ENCODE peak calls at places on chromosomes 1 and 21, in four cellular contexts. One of them, this sample, is unnamed.

GRCh38 chr1:152182431-152182830 is 23.4 kb upstream of the RPTN start:
- DNase-seq in lower leg skin: no peak
- DNase-seq in ovary: no peak
- DNase-seq in adrenal gland: no peak
- DNase-seq in this sample: no peak

GRCh38 chr1:66752671-66753371 is 562 bp downstream of the DYNLT5 start:
- DNase-seq in lower leg skin: no peak
- DNase-seq in adrenal gland: no peak
- DNase-seq in ovary: no peak
- DNase-seq in this sample: no peak

GRCh38 chr1:44484155-44484688 is 79.2 kb downstream of the RNF220 start:
- DNase-seq in lower leg skin: no peak
- DNase-seq in adrenal gland: no peak
- DNase-seq in ovary: no peak
- DNase-seq in this sample: no peak

GRCh38 chr1:17573518-17574041 is 34.1 kb downstream of the ARHGEF10L start:
- DNase-seq in lower leg skin: no peak
- DNase-seq in ovary: no peak
- DNase-seq in adrenal gland: no peak
- DNase-seq in this sample: no peak

GRCh38 chr1:25688390-25689119 is 72.0 kb downstream of the MAN1C1 start:
- DNase-seq in adrenal gland: peak; percentile 54
- DNase-seq in lower leg skin: no peak
- DNase-seq in ovary: no peak
- DNase-seq in this sample: no peak

GRCh38 chr1:177945943-177946650 is 23.8 kb downstream of the SEC16B start:
- DNase-seq in lower leg skin: peak; percentile 22
- DNase-seq in adrenal gland: peak; percentile 29
- DNase-seq in ovary: peak; percentile 80
- DNase-seq in this sample: peak; percentile 38

GRCh38 chr1:39376656-39377055 is 114.8 kb upstream of the BMP8A start:
- DNase-seq in adrenal gland: no peak
- DNase-seq in lower leg skin: no peak
- DNase-seq in ovary: no peak
- DNase-seq in this sample: no peak

GRCh38 chr21:46212721-46213484 is 15.7 kb downstream of the LSS start:
- DNase-seq in lower leg skin: no peak
- DNase-seq in adrenal gland: peak; percentile 2
- DNase-seq in ovary: no peak
- DNase-seq in this sample: no peak

GRCh38 chr1:51564124-51564523 is 45.1 kb upstream of the EPS15 start:
- DNase-seq in lower leg skin: no peak
- DNase-seq in adrenal gland: peak; percentile 45
- DNase-seq in ovary: no peak
- DNase-seq in this sample: no peak

GRCh38 chr1:58211857-58212256 is 334.7 kb downstream of the OMA1 start:
- DNase-seq in adrenal gland: no peak
- DNase-seq in ovary: no peak
- DNase-seq in lower leg skin: no peak
- DNase-seq in this sample: no peak

GRCh38 chr21:36504067-36505058 is 24.4 kb upstream of the CLDN14 start:
- DNase-seq in lower leg skin: peak; percentile 28
- DNase-seq in ovary: no peak
- DNase-seq in adrenal gland: peak; percentile 25
- DNase-seq in this sample: no peak

GRCh38 chr1:179251675-179252074 is 22.2 kb upstream of the ABL2 start:
- DNase-seq in lower leg skin: no peak
- DNase-seq in adrenal gland: no peak
- DNase-seq in ovary: no peak
- DNase-seq in this sample: no peak

GRCh38 chr1:167934407-167935251 is 1.9 kb upstream of the DCAF6 start:
- DNase-seq in lower leg skin: no peak
- DNase-seq in adrenal gland: no peak
- DNase-seq in ovary: no peak
- DNase-seq in this sample: no peak

GRCh38 chr1:156744786-156745419 is 4.0 kb upstream of the MRPL24 start:
- DNase-seq in lower leg skin: no peak
- DNase-seq in adrenal gland: no peak
- DNase-seq in ovary: no peak
- DNase-seq in this sample: no peak

GRCh38 chr1:189939967-189940366 is 537.7 kb downstream of the BRINP3 start:
- DNase-seq in lower leg skin: no peak
- DNase-seq in ovary: no peak
- DNase-seq in adrenal gland: no peak
- DNase-seq in this sample: no peak

GRCh38 chr1:31793086-31793485 is 22.7 kb downstream of the SPOCD1 start:
- DNase-seq in ovary: no peak
- DNase-seq in lower leg skin: no peak
- DNase-seq in adrenal gland: peak; percentile 2
- DNase-seq in this sample: no peak

GRCh38 chr1:244778356-244778755 is 57.1 kb upstream of the COX20 start:
- DNase-seq in ovary: no peak
- DNase-seq in adrenal gland: no peak
- DNase-seq in lower leg skin: no peak
- DNase-seq in this sample: no peak

GRCh38 chr1:1858382-1859086 is 32.4 kb downstream of the GNB1 start:
- DNase-seq in ovary: peak; percentile 59
- DNase-seq in adrenal gland: peak; percentile 68
- DNase-seq in lower leg skin: peak; percentile 84
- DNase-seq in this sample: no peak

GRCh38 chr1:168465942-168466702 is 77.7 kb downstream of the XCL2 start:
- DNase-seq in adrenal gland: peak; percentile 32
- DNase-seq in ovary: peak; percentile 25
- DNase-seq in lower leg skin: peak; percentile 20
- DNase-seq in this sample: no peak

GRCh38 chr21:39472211-39472610 is 20.4 kb downstream of the SH3BGR start:
- DNase-seq in ovary: no peak
- DNase-seq in lower leg skin: no peak
- DNase-seq in adrenal gland: no peak
- DNase-seq in this sample: no peak

GRCh38 chr1:41791667-41792484 is 126.8 kb downstream of the HIVEP3 start:
- DNase-seq in adrenal gland: no peak
- DNase-seq in lower leg skin: no peak
- DNase-seq in ovary: no peak
- DNase-seq in this sample: no peak

GRCh38 chr1:29490204-29490934 is 254.0 kb downstream of the PTPRU start:
- DNase-seq in ovary: no peak
- DNase-seq in lower leg skin: no peak
- DNase-seq in adrenal gland: no peak
- DNase-seq in this sample: no peak

GRCh38 chr1:220878223-220879081 is 791 bp upstream of the HLX start:
- DNase-seq in lower leg skin: no peak
- DNase-seq in ovary: no peak
- DNase-seq in adrenal gland: no peak
- DNase-seq in this sample: peak; percentile 23

GRCh38 chr1:8257621-8258020 is 60.3 kb upstream of the SLC45A1 start:
- DNase-seq in lower leg skin: no peak
- DNase-seq in ovary: no peak
- DNase-seq in adrenal gland: no peak
- DNase-seq in this sample: no peak

GRCh38 chr1:8259498-8260290 is 58.2 kb upstream of the SLC45A1 start:
- DNase-seq in lower leg skin: peak; percentile 44
- DNase-seq in adrenal gland: peak; percentile 58
- DNase-seq in ovary: peak; percentile 39
- DNase-seq in this sample: no peak

GRCh38 chr1:8252266-8252951 is 65.5 kb upstream of the SLC45A1 start:
- DNase-seq in ovary: no peak
- DNase-seq in lower leg skin: no peak
- DNase-seq in adrenal gland: no peak
- DNase-seq in this sample: no peak

GRCh38 chr1:8255712-8256111 is 62.2 kb upstream of the SLC45A1 start:
- DNase-seq in lower leg skin: no peak
- DNase-seq in adrenal gland: no peak
- DNase-seq in ovary: no peak
- DNase-seq in this sample: no peak

DNA sequence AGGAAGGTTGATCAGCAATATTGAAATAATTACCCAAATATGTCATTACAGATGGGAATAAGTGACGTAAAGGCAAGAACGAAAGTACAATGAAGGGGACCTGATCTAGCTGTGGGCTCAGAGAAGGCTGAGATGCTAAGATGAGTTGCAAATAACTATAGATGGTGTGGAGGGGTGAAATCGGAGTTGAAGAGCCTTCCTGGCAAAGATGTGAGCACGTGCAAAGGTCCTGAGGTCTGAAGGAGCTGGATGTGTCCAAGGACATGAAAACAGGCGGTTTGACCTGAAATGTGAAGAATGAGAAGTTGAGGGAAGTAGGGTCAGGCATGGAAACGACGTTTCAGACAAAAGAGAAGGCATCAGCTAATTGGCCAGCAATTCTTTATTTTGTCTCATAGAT is 61.6 kb upstream of the SLC45A1 start:
- DNase-seq in ovary: no peak
- DNase-seq in adrenal gland: no peak
- DNase-seq in lower leg skin: no peak
- DNase-seq in this sample: no peak
- TF ChIP-seq POLR2A in ovary: no peak
- TF ChIP-seq POLR2A in adrenal gland: no peak
- TF ChIP-seq POLR2A in lower leg skin: no peak
- TF ChIP-seq POLR2A in this sample: no peak

GRCh38 chr1:199020046-199020445 is 381.2 kb downstream of the PTPRC start:
- DNase-seq in lower leg skin: no peak
- DNase-seq in ovary: no peak
- DNase-seq in adrenal gland: no peak
- DNase-seq in this sample: no peak
- TF ChIP-seq POLR2A in lower leg skin: no peak
- TF ChIP-seq POLR2A in ovary: no peak
- TF ChIP-seq POLR2A in adrenal gland: no peak
- TF ChIP-seq POLR2A in this sample: no peak

DNA sequence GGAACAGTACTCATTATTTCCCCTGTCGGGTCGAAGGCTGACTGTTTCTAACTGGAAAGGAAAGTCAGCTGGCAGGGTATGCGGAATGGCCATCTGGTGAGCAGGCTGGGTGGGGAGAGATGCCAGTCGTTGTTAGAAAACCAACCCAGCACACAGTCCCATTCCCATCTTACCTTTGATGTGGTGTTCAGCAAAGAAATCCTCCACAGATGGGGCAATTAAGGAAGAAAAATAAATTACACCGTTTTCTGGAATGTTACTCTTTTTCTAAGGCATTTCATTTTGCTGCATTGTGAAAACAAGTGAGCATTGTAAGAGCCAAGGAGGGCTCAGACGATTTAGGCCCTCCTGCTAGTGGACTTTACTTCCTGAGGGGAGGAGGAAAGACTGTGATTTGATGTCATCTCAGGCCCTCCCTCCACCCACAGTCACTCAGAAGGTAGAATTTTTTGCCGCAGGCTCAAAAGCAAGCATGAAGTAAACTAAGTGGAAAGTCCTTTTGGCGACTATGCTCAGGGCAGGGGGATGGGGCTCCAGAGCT is at the start of gene SLC16A4:
- DNase-seq in lower leg skin: no peak
- DNase-seq in ovary: no peak
- DNase-seq in adrenal gland: no peak
- DNase-seq in this sample: no peak
- TF ChIP-seq POLR2A in lower leg skin: no peak
- TF ChIP-seq POLR2A in ovary: peak; percentile 17
- TF ChIP-seq POLR2A in adrenal gland: no peak
- TF ChIP-seq POLR2A in this sample: no peak

GRCh38 chr1:21317035-21317689 is 26.9 kb upstream of the ECE1 start:
- DNase-seq in adrenal gland: peak; percentile 95
- DNase-seq in lower leg skin: peak; percentile 87
- DNase-seq in ovary: peak; percentile 72
- DNase-seq in this sample: no peak
- TF ChIP-seq POLR2A in adrenal gland: peak; percentile 77
- TF ChIP-seq POLR2A in lower leg skin: no peak
- TF ChIP-seq POLR2A in ovary: peak; percentile 13
- TF ChIP-seq POLR2A in this sample: no peak

GRCh38 chr1:35882945-35883680 is at the start of gene AGO1:
- DNase-seq in adrenal gland: peak; percentile 95
- DNase-seq in lower leg skin: peak; percentile 88
- DNase-seq in ovary: peak; percentile 96
- DNase-seq in this sample: peak; percentile 99
- TF ChIP-seq POLR2A in adrenal gland: peak; percentile 87
- TF ChIP-seq POLR2A in lower leg skin: no peak
- TF ChIP-seq POLR2A in ovary: peak; percentile 59
- TF ChIP-seq POLR2A in this sample: peak; percentile 24

GRCh38 chr1:247614625-247615024 is 9.2 kb downstream of the OR2G3 start:
- DNase-seq in adrenal gland: no peak
- DNase-seq in ovary: no peak
- DNase-seq in lower leg skin: no peak
- DNase-seq in this sample: no peak
- TF ChIP-seq POLR2A in adrenal gland: no peak
- TF ChIP-seq POLR2A in ovary: no peak
- TF ChIP-seq POLR2A in lower leg skin: no peak
- TF ChIP-seq POLR2A in this sample: no peak